ENCODE peak calls at places on chromosomes 6 and 20, in six cellular contexts. R is fibroblast of lung, T is upper lobe of left lung, V is cardiac muscle cell, Z is Calu3, Y is HFF-Myc. E is an unnamed sample.

GRCh38 chr6:155093430-155093829 is 98.3 kb downstream of the TIAM2 start:
- DNase-seq in Y (no peak), Z (no peak), V (peak), T (no peak), R (no peak), E (no peak)

GRCh38 chr6:52909131-52909530 is 367 bp downstream of the GSTA3 start:
- DNase-seq in V (no peak), T (no peak), Z (no peak), Y (no peak), R (no peak), E (no peak)

GRCh38 chr20:1486566-1486965 is 4.7 kb downstream of the SIRPB2 start:
- DNase-seq in Z (no peak), V (no peak), R (no peak), Y (no peak), T (no peak), E (no peak)

GRCh38 chr6:158608221-158608620 is 36.3 kb downstream of the DYNLT1 start:
- DNase-seq in T (no peak), Z (no peak), R (no peak), V (no peak), Y (no peak), E (no peak)

GRCh38 chr6:100593522-100593921 is 128.8 kb upstream of the SIM1 start:
- DNase-seq in Z (no peak), R (peak), T (no peak), Y (no peak), V (no peak), E (no peak)

GRCh38 chr6:167750956-167751358 is 75.8 kb upstream of the AFDN start:
- DNase-seq in V (no peak), Z (peak), Y (no peak), R (no peak), T (peak), E (peak)

GRCh38 chr20:50735813-50736212 is 4.4 kb downstream of the PARD6B start:
- DNase-seq in V (no peak), Z (no peak), Y (no peak), T (no peak), R (no peak), E (no peak)

GRCh38 chr6:166152660-166153059 is 15.0 kb downstream of the TBXT start:
- DNase-seq in T (no peak), Y (no peak), R (no peak), Z (no peak), V (no peak), E (no peak)

GRCh38 chr6:116010400-116011095 is 50.1 kb downstream of the FRK start:
- DNase-seq in T (no peak), V (peak), Z (peak), R (peak), Y (peak), E (no peak)

GRCh38 chr20:49508435-49509199 is 26.1 kb upstream of the KCNB1 start:
- DNase-seq in V (peak), T (no peak), Y (peak), Z (peak), R (peak), E (no peak)

GRCh38 chr6:20605061-20605460 is 70.8 kb downstream of the CDKAL1 start:
- DNase-seq in V (no peak), Y (no peak), R (no peak), T (no peak), Z (no peak), E (no peak)

GRCh38 chr6:18343741-18344140 is 43.4 kb upstream of the RNF144B start:
- DNase-seq in V (peak), T (no peak), Z (no peak), Y (no peak), R (peak), E (no peak)

GRCh38 chr20:44552039-44552438 is 30.2 kb upstream of the SERINC3 start:
- DNase-seq in Z (no peak), R (no peak), T (no peak), V (no peak), Y (no peak), E (no peak)

GRCh38 chr6:22036267-22036666 is 260.6 kb downstream of the PRL start:
- DNase-seq in V (peak), Y (no peak), R (no peak), Z (peak), T (no peak), E (no peak)

GRCh38 chr6:153167026-153167891 is 36.2 kb upstream of the RGS17 start:
- DNase-seq in V (peak), Z (no peak), Y (peak), T (no peak), R (peak), E (no peak)

GRCh38 chr20:54362283-54362682 is 113.1 kb upstream of the DOK5 start:
- DNase-seq in Y (no peak), R (no peak), T (no peak), Z (no peak), V (no peak), E (no peak)

GRCh38 chr6:6717953-6718352 is 129.4 kb downstream of the LY86 start:
- DNase-seq in R (peak), Z (no peak), T (no peak), Y (no peak), V (no peak), E (no peak)

GRCh38 chr20:58033026-58033536 is 195.4 kb downstream of the ANKRD60 start:
- DNase-seq in V (no peak), R (no peak), Y (no peak), Z (no peak), T (no peak), E (no peak)

GRCh38 chr20:58039569-58040092 is 188.8 kb downstream of the ANKRD60 start:
- DNase-seq in Y (no peak), V (no peak), Z (no peak), R (no peak), T (peak), E (no peak)

GRCh38 chr20:58040447-58041290 is 187.8 kb downstream of the ANKRD60 start:
- DNase-seq in V (no peak), R (no peak), T (no peak), Y (no peak), Z (no peak), E (no peak)

GRCh38 chr20:58038123-58038654 is 190.3 kb downstream of the ANKRD60 start:
- DNase-seq in T (no peak), Y (no peak), R (no peak), Z (no peak), V (no peak), E (no peak)

GRCh38 chr20:58037631-58038030 is 190.8 kb downstream of the ANKRD60 start:
- DNase-seq in Z (no peak), Y (no peak), T (no peak), V (no peak), R (no peak), E (no peak)
- TF ChIP-seq CTCF in Z (no peak), Y (no peak), T (no peak), V (no peak), R (no peak), E (no peak)

DNA sequence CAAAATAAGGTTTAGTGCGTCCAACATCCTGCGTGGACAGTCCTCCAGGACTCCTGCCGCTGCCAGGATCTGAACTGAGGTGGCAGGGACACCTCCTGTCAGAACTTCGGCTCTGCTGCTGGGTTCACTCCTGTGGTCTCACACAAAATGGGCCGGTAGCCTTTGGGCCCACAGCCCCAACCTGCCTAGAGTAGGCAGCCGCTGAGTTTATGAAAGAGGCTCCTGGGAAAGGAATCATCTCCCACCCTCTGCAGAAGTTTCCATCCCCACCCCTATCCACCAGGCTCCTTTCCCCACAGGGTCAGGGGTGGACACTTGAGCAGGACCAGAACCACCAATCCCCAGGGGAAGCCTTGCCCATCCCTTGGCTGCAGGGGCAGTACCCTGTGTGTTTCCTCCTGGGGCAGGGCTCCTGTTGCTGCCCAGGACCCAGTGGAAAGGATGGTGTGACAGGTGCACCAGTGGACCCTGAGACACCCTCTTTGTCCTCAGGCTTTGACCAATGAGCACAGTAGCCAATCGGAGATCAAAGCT is 2.1 kb upstream of the ABHD16B start:
- DNase-seq in Y (no peak), R (no peak), T (no peak), V (no peak), Z (no peak), E (no peak)
- TF ChIP-seq CTCF in Y (no peak), R (no peak), T (no peak), V (no peak), Z (no peak), E (no peak)

GRCh38 chr6:24890471-24890870 is 45.3 kb downstream of the RIPOR2 start:
- DNase-seq in R (no peak), Y (no peak), T (no peak), Z (no peak), V (no peak), E (no peak)

GRCh38 chr6:24893342-24893850 is 42.4 kb downstream of the RIPOR2 start:
- DNase-seq in V (no peak), Y (no peak), Z (no peak), T (no peak), R (no peak), E (no peak)

GRCh38 chr6:24891004-24891403 is 44.8 kb downstream of the RIPOR2 start:
- DNase-seq in V (no peak), Z (no peak), Y (peak), R (no peak), T (no peak), E (no peak)

GRCh38 chr6:24887520-24887919 is 48.2 kb downstream of the RIPOR2 start:
- DNase-seq in T (no peak), R (no peak), Y (no peak), V (no peak), Z (no peak), E (no peak)

GRCh38 chr6:24888967-24889366 is 46.8 kb downstream of the RIPOR2 start:
- DNase-seq in Y (no peak), T (no peak), R (no peak), Z (no peak), V (no peak), E (no peak)
- TF ChIP-seq CTCF in Y (no peak), T (no peak), R (no peak), Z (no peak), V (no peak), E (no peak)

GRCh38 chr6:160519133-160519532 is 144.9 kb downstream of the LPA start:
- DNase-seq in R (no peak), Y (no peak), Z (no peak), V (no peak), T (peak), E (no peak)

GRCh38 chr6:160519603-160520042 is 144.5 kb downstream of the LPA start:
- DNase-seq in Y (no peak), Z (no peak), V (no peak), R (no peak), T (no peak), E (no peak)

GRCh38 chr6:160523223-160523622 is 140.9 kb downstream of the LPA start:
- DNase-seq in V (no peak), Z (no peak), T (no peak), R (no peak), Y (no peak), E (no peak)

GRCh38 chr6:160520043-160520904 is 143.8 kb downstream of the LPA start:
- DNase-seq in R (peak), T (peak), Z (peak), V (peak), Y (no peak), E (peak)
- TF ChIP-seq CTCF in R (no peak), T (peak), Z (peak), V (no peak), Y (no peak), E (no peak)

GRCh38 chr20:18034039-18034438 is 23.7 kb downstream of the OVOL2 start:
- DNase-seq in T (no peak), V (no peak), R (no peak), Z (no peak), Y (no peak), E (no peak)

GRCh38 chr20:18031050-18031449 is 26.7 kb downstream of the OVOL2 start:
- DNase-seq in Z (no peak), R (no peak), T (no peak), Y (no peak), V (no peak), E (no peak)

GRCh38 chr20:18031888-18032509 is 25.7 kb downstream of the OVOL2 start:
- DNase-seq in R (no peak), Y (no peak), Z (no peak), V (no peak), T (no peak), E (no peak)

GRCh38 chr20:18030020-18030419 is 27.7 kb downstream of the OVOL2 start:
- DNase-seq in Y (no peak), T (no peak), R (no peak), V (no peak), Z (no peak), E (no peak)

DNA sequence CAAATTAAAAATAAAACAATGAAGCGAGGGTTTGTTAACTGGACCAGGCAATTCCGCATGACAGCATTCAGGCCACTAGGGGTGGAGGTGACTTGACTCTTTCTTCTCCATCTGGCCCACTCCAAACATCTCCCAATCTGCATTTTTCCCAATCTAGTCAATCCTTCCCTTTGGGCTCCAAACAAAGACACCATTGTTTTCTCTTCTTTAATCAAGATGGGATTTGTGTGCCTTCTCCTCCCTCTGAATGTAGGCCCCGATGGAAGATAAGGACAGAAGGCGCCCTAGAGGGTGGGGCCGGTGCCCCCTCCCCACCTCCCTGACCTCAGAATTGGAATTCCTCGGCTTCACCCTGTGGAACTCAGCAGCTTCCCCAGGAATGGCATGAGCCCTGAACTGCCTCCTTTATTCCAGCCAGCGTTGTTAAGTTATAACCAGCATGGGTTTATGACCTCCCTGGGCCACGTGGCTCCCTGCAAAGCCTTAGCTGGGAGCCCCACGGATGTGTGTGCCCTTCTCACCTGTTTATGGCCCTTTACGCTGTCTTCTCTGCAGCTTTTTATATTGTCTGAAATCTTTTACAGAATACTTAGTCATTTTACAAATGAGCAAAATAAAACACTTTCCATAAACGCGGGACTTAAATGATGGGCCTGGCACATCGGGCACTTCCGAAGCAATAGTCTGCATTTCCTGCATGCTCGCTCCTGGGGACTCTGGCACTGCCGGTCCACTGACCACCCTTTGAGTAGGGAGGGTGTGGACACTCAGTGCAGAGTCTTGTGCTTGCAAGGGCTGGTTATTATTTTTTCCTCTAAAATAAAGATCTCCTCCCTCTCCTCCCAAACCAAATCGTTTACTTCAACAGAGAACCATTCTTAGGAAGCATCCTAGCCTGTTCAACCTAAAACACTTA is 24.5 kb downstream of the OVOL2 start:
- DNase-seq in V (no peak), Y (no peak), T (no peak), Z (no peak), R (no peak), E (no peak)
- TF ChIP-seq CTCF in V (no peak), Y (no peak), T (no peak), Z (no peak), R (no peak), E (peak)

DNA sequence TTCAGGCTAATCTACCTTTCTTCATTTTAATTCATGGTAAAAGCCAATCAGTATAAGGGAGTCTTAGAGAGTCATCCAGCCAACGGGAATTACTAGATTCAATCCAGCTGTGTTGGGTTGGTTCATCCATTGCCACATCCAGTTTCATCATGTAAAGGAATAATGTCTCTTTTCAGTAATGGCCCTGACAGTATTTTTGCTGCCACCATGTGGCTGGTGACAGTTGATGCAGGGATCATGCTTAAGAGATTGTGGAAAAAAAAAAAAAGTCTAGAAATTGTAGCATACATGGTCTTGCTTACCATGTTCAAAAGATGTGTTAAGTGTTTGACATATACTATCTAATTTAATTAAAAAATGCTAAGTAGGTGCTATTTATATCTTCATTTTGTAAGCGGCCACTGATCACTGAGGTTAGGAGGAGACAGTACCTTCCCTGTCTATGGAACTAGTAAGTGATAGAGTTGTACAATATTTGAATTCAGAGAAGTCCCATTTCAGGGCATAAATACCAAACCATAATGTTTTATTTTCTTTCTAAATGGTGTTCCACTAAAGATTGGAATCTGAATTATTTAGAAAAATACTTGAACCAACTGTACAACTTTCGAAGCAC is 135.9 kb downstream of the KHDRBS2 start:
- DNase-seq in T (no peak), V (peak), Y (peak), R (peak), Z (peak), E (no peak)
- TF ChIP-seq CTCF in T (peak), V (peak), Y (peak), R (no peak), Z (peak), E (peak)

DNA sequence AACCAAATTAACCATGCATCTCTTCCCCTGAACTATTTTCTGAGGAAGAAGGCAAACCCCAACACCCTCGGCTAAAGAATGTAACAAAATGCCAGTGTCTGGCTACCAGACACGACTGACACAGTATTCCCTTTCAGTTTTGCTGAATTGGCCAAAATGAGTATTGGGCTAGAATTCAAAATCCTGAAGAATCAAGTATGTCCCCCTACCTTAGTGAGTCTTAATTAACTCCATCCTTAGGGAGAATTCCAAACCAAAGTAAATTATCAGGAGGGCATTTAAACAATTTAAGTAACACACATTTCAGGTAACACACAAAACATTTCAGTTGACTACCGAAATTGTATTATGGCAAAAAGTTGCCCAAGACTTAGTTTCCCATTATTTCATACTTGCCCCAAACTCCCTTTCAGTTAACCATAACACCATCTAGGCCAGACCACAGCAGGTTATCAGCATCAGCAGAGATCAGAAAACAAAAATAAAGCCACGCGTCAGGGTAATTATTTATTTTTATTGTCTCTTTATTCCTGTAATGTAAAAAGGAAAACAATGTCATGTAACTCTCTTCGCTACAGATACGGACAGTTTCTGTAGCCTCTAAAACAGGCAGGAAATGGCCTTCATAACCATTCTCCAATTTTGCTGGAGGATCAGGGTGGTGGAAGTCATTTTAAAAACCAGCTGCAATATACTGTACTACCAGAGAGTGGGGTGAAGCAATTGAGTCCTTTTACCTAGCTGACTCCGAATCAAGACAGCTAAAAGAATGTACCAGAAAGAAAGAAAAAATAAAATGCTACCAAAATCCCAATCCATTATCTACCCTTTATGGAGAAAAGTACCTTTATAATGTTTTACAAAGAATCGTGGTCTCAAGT is 1.9 kb downstream of the SNX5 start:
- DNase-seq in Z (no peak), R (peak), T (no peak), Y (no peak), V (peak), E (no peak)
- TF ChIP-seq CTCF in Z (no peak), R (no peak), T (peak), Y (no peak), V (peak), E (peak)

GRCh38 chr20:22768779-22769178 is 184.4 kb upstream of the FOXA2 start:
- DNase-seq in Y (no peak), T (no peak), V (peak), Z (no peak), R (no peak), E (no peak)
- TF ChIP-seq CTCF in Y (no peak), T (no peak), V (no peak), Z (no peak), R (no peak), E (no peak)